ENCODE peak calls at places on chromosomes 4 and X, in eight cellular contexts. One of them, this sample, is unnamed.

GRCh38 chr4:56505269-56506109 is at the start of gene ARL9:
- DNase-seq in NB4: no peak
- DNase-seq in epithelial cell of esophagus: peak
- DNase-seq in GM06990: peak
- DNase-seq in epithelial cell of proximal tubule: no peak
- DNase-seq in AG04450: peak
- DNase-seq in heart right ventricle: peak
- DNase-seq in lower lobe of right lung: peak
- DNase-seq in this sample: peak

GRCh38 chr4:82421796-82422560 is 8.3 kb downstream of the HNRNPDL start:
- DNase-seq in GM06990: peak
- DNase-seq in epithelial cell of esophagus: no peak
- DNase-seq in NB4: peak
- DNase-seq in heart right ventricle: no peak
- DNase-seq in AG04450: no peak
- DNase-seq in epithelial cell of proximal tubule: no peak
- DNase-seq in lower lobe of right lung: no peak
- DNase-seq in this sample: no peak

GRCh38 chr4:159042097-159042605 is 60.7 kb upstream of the RAPGEF2 start:
- DNase-seq in lower lobe of right lung: no peak
- DNase-seq in GM06990: no peak
- DNase-seq in NB4: no peak
- DNase-seq in heart right ventricle: peak
- DNase-seq in epithelial cell of proximal tubule: no peak
- DNase-seq in AG04450: no peak
- DNase-seq in epithelial cell of esophagus: no peak
- DNase-seq in this sample: no peak

GRCh38 chr4:2965262-2965661 is 1.9 kb downstream of the GRK4 start:
- DNase-seq in AG04450: no peak
- DNase-seq in GM06990: no peak
- DNase-seq in heart right ventricle: no peak
- DNase-seq in NB4: no peak
- DNase-seq in lower lobe of right lung: no peak
- DNase-seq in epithelial cell of proximal tubule: no peak
- DNase-seq in epithelial cell of esophagus: no peak
- DNase-seq in this sample: no peak

GRCh38 chr4:153211986-153212720 is 7.9 kb downstream of the TRIM2 start:
- DNase-seq in epithelial cell of esophagus: peak
- DNase-seq in epithelial cell of proximal tubule: no peak
- DNase-seq in GM06990: no peak
- DNase-seq in heart right ventricle: no peak
- DNase-seq in NB4: peak
- DNase-seq in lower lobe of right lung: no peak
- DNase-seq in AG04450: no peak
- DNase-seq in this sample: no peak

GRCh38 chr4:176588436-176588835 is 204.3 kb downstream of the VEGFC start:
- DNase-seq in lower lobe of right lung: no peak
- DNase-seq in GM06990: no peak
- DNase-seq in NB4: no peak
- DNase-seq in epithelial cell of proximal tubule: no peak
- DNase-seq in heart right ventricle: no peak
- DNase-seq in epithelial cell of esophagus: no peak
- DNase-seq in AG04450: no peak
- DNase-seq in this sample: no peak

GRCh38 chr4:1404573-1405248 is 1.5 kb downstream of the NKX1-1 start:
- DNase-seq in NB4: no peak
- DNase-seq in epithelial cell of esophagus: no peak
- DNase-seq in heart right ventricle: no peak
- DNase-seq in epithelial cell of proximal tubule: no peak
- DNase-seq in lower lobe of right lung: peak
- DNase-seq in AG04450: no peak
- DNase-seq in GM06990: no peak
- DNase-seq in this sample: no peak

GRCh38 chr4:47490550-47490949 is 5.5 kb downstream of the ATP10D start:
- DNase-seq in NB4: peak
- DNase-seq in epithelial cell of proximal tubule: no peak
- DNase-seq in epithelial cell of esophagus: peak
- DNase-seq in GM06990: no peak
- DNase-seq in lower lobe of right lung: no peak
- DNase-seq in heart right ventricle: peak
- DNase-seq in AG04450: no peak
- DNase-seq in this sample: no peak

GRCh38 chrX:118901991-118902390 is 72.4 kb upstream of the LONRF3 start:
- DNase-seq in lower lobe of right lung: no peak
- DNase-seq in NB4: no peak
- DNase-seq in AG04450: no peak
- DNase-seq in heart right ventricle: no peak
- DNase-seq in GM06990: no peak
- DNase-seq in epithelial cell of proximal tubule: no peak
- DNase-seq in epithelial cell of esophagus: no peak
- DNase-seq in this sample: no peak

GRCh38 chr4:21765810-21766407 is 182.7 kb downstream of the KCNIP4 start:
- DNase-seq in epithelial cell of proximal tubule: no peak
- DNase-seq in AG04450: no peak
- DNase-seq in NB4: peak
- DNase-seq in heart right ventricle: no peak
- DNase-seq in epithelial cell of esophagus: peak
- DNase-seq in lower lobe of right lung: no peak
- DNase-seq in GM06990: no peak
- DNase-seq in this sample: no peak

GRCh38 chr4:86822136-86822535 is 27.0 kb downstream of the SLC10A6 start:
- DNase-seq in heart right ventricle: no peak
- DNase-seq in NB4: no peak
- DNase-seq in lower lobe of right lung: no peak
- DNase-seq in epithelial cell of esophagus: peak
- DNase-seq in GM06990: no peak
- DNase-seq in AG04450: no peak
- DNase-seq in epithelial cell of proximal tubule: no peak
- DNase-seq in this sample: no peak

GRCh38 chrX:43949669-43950068 is 23.5 kb downstream of the NDP start:
- DNase-seq in GM06990: no peak
- DNase-seq in lower lobe of right lung: peak
- DNase-seq in NB4: no peak
- DNase-seq in epithelial cell of proximal tubule: no peak
- DNase-seq in AG04450: no peak
- DNase-seq in heart right ventricle: no peak
- DNase-seq in epithelial cell of esophagus: peak
- DNase-seq in this sample: no peak

GRCh38 chr4:2366252-2367192 is 51.9 kb downstream of the ZFYVE28 start:
- DNase-seq in epithelial cell of esophagus: no peak
- DNase-seq in heart right ventricle: no peak
- DNase-seq in lower lobe of right lung: peak
- DNase-seq in epithelial cell of proximal tubule: no peak
- DNase-seq in GM06990: no peak
- DNase-seq in NB4: no peak
- DNase-seq in AG04450: no peak
- DNase-seq in this sample: no peak

GRCh38 chr4:88107406-88108107 is 50.9 kb downstream of the ABCG2 start:
- DNase-seq in epithelial cell of proximal tubule: peak
- DNase-seq in NB4: peak
- DNase-seq in epithelial cell of esophagus: no peak
- DNase-seq in lower lobe of right lung: no peak
- DNase-seq in heart right ventricle: peak
- DNase-seq in GM06990: no peak
- DNase-seq in AG04450: no peak
- DNase-seq in this sample: no peak

GRCh38 chrX:68183612-68184214 is 249.6 kb downstream of the OPHN1 start:
- DNase-seq in lower lobe of right lung: no peak
- DNase-seq in NB4: peak
- DNase-seq in GM06990: no peak
- DNase-seq in epithelial cell of proximal tubule: no peak
- DNase-seq in AG04450: no peak
- DNase-seq in epithelial cell of esophagus: peak
- DNase-seq in heart right ventricle: no peak
- DNase-seq in this sample: no peak

GRCh38 chrX:150935466-150935865 is 37.0 kb upstream of the CD99L2 start:
- DNase-seq in NB4: no peak
- DNase-seq in lower lobe of right lung: no peak
- DNase-seq in GM06990: no peak
- DNase-seq in epithelial cell of esophagus: peak
- DNase-seq in AG04450: no peak
- DNase-seq in epithelial cell of proximal tubule: peak
- DNase-seq in heart right ventricle: no peak
- DNase-seq in this sample: peak

GRCh38 chr4:11813951-11814446 is 385.3 kb upstream of the HS3ST1 start:
- DNase-seq in lower lobe of right lung: no peak
- DNase-seq in heart right ventricle: no peak
- DNase-seq in AG04450: no peak
- DNase-seq in NB4: no peak
- DNase-seq in epithelial cell of proximal tubule: no peak
- DNase-seq in GM06990: no peak
- DNase-seq in epithelial cell of esophagus: no peak
- DNase-seq in this sample: no peak

DNA sequence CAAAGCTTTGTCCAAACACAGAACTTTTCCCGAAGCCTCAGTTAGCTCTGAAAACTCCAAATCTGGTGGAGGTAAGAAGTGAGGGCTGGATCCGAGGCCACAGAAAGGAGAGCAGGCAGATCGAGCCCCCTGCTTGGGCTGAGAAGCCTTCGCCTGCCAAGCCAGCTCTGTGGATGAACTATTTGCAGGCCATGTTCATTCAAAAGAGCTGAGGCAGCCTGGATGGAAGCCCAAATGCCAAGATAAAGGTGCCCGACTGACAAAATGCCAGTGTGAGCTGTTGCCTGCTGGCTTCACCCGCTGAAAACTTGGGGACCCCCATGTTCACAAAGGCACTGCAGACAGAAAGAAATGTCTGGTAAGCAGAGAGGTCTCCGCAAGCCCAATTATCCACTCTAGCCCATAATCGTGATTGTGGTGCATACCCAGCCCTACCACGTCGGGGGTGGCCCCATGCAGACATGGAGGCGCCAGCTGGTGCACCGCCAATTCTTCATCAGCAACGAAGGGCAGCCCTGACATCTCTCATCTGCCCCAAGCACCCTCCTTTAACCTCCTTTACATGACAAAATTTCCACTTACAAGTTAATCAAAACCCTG is 13.0 kb upstream of the SMIM20 start:
- DNase-seq in NB4: no peak
- DNase-seq in heart right ventricle: no peak
- DNase-seq in epithelial cell of esophagus: no peak
- DNase-seq in AG04450: no peak
- DNase-seq in GM06990: no peak
- DNase-seq in lower lobe of right lung: no peak
- DNase-seq in epithelial cell of proximal tubule: no peak
- DNase-seq in this sample: no peak
- TF ChIP-seq CTCF in NB4: no peak
- TF ChIP-seq CTCF in heart right ventricle: no peak
- TF ChIP-seq CTCF in epithelial cell of esophagus: no peak
- TF ChIP-seq CTCF in AG04450: no peak
- TF ChIP-seq CTCF in GM06990: no peak
- TF ChIP-seq CTCF in lower lobe of right lung: no peak
- TF ChIP-seq CTCF in epithelial cell of proximal tubule: no peak
- TF ChIP-seq CTCF in this sample: no peak

GRCh38 chrX:153928846-153929245 is 2.8 kb upstream of the ARHGAP4 start:
- DNase-seq in lower lobe of right lung: no peak
- DNase-seq in AG04450: no peak
- DNase-seq in heart right ventricle: no peak
- DNase-seq in GM06990: no peak
- DNase-seq in epithelial cell of esophagus: no peak
- DNase-seq in NB4: no peak
- DNase-seq in epithelial cell of proximal tubule: no peak
- DNase-seq in this sample: no peak
- H3K4me3 ChIP-seq in lower lobe of right lung: peak
- H3K4me3 ChIP-seq in AG04450: no peak
- H3K4me3 ChIP-seq in heart right ventricle: peak
- H3K4me3 ChIP-seq in GM06990: peak
- H3K4me3 ChIP-seq in epithelial cell of esophagus: no peak
- H3K4me3 ChIP-seq in NB4: peak
- H3K4me3 ChIP-seq in epithelial cell of proximal tubule: peak
- H3K4me3 ChIP-seq in this sample: no peak

GRCh38 chr4:115780835-115781234 is 667.4 kb upstream of the NDST4 start:
- DNase-seq in AG04450: no peak
- DNase-seq in epithelial cell of esophagus: no peak
- DNase-seq in NB4: no peak
- DNase-seq in GM06990: peak
- DNase-seq in epithelial cell of proximal tubule: no peak
- DNase-seq in lower lobe of right lung: no peak
- DNase-seq in heart right ventricle: no peak
- DNase-seq in this sample: no peak

GRCh38 chr4:115781528-115782146 is 668.2 kb upstream of the NDST4 start:
- DNase-seq in GM06990: peak
- DNase-seq in heart right ventricle: no peak
- DNase-seq in epithelial cell of proximal tubule: no peak
- DNase-seq in NB4: peak
- DNase-seq in lower lobe of right lung: peak
- DNase-seq in epithelial cell of esophagus: no peak
- DNase-seq in AG04450: no peak
- DNase-seq in this sample: no peak

DNA sequence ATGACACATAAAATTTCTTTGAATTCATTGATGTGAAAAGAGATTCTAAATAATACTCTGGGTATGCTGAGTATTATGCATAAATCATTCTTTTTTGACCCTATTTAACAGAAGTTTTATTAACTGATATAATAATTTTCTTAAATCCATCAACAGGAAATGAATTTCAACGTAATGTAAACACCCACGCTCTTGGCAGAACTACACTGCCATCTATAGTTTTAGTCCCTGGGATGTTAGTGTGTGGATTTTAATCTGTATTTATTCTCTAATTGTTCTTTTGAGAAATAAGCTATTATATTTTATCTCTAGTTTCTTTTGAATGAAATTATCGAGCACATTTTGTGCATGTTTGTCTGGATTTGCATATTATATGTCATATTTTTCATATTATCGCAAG is 666.8 kb upstream of the NDST4 start:
- DNase-seq in epithelial cell of esophagus: peak
- DNase-seq in epithelial cell of proximal tubule: no peak
- DNase-seq in lower lobe of right lung: no peak
- DNase-seq in heart right ventricle: no peak
- DNase-seq in AG04450: no peak
- DNase-seq in GM06990: no peak
- DNase-seq in NB4: no peak
- DNase-seq in this sample: no peak
- TF ChIP-seq CTCF in epithelial cell of esophagus: no peak
- TF ChIP-seq CTCF in epithelial cell of proximal tubule: no peak
- TF ChIP-seq CTCF in lower lobe of right lung: no peak
- TF ChIP-seq CTCF in heart right ventricle: no peak
- TF ChIP-seq CTCF in AG04450: no peak
- TF ChIP-seq CTCF in GM06990: no peak
- TF ChIP-seq CTCF in NB4: no peak
- TF ChIP-seq CTCF in this sample: no peak

GRCh38 chr4:103092245-103092644 is 7.4 kb downstream of the BDH2 start:
- DNase-seq in lower lobe of right lung: no peak
- DNase-seq in epithelial cell of esophagus: no peak
- DNase-seq in heart right ventricle: no peak
- DNase-seq in GM06990: no peak
- DNase-seq in AG04450: no peak
- DNase-seq in NB4: no peak
- DNase-seq in epithelial cell of proximal tubule: no peak
- DNase-seq in this sample: no peak
- H3K4me3 ChIP-seq in lower lobe of right lung: no peak
- H3K4me3 ChIP-seq in epithelial cell of esophagus: no peak
- H3K4me3 ChIP-seq in heart right ventricle: no peak
- H3K4me3 ChIP-seq in GM06990: no peak
- H3K4me3 ChIP-seq in AG04450: no peak
- H3K4me3 ChIP-seq in NB4: no peak
- H3K4me3 ChIP-seq in epithelial cell of proximal tubule: no peak
- H3K4me3 ChIP-seq in this sample: no peak

GRCh38 chr4:164301430-164301829 is 452.5 kb upstream of the SMIM31 start:
- DNase-seq in epithelial cell of esophagus: no peak
- DNase-seq in NB4: no peak
- DNase-seq in heart right ventricle: no peak
- DNase-seq in lower lobe of right lung: no peak
- DNase-seq in epithelial cell of proximal tubule: no peak
- DNase-seq in AG04450: no peak
- DNase-seq in GM06990: no peak
- DNase-seq in this sample: no peak
- TF ChIP-seq CTCF in epithelial cell of esophagus: no peak
- TF ChIP-seq CTCF in NB4: no peak
- TF ChIP-seq CTCF in heart right ventricle: no peak
- TF ChIP-seq CTCF in lower lobe of right lung: no peak
- TF ChIP-seq CTCF in epithelial cell of proximal tubule: no peak
- TF ChIP-seq CTCF in AG04450: no peak
- TF ChIP-seq CTCF in GM06990: no peak
- TF ChIP-seq CTCF in this sample: no peak